ENCODE peak calls at places on chromosomes 4 and X, in seven cellular contexts. B is OCI-LY7; H is GM03348; R is stimulated activated CD4-positive, alpha-beta T cell treated with anti-CD3 and anti-CD28 coated beads, Interleukin-15, amount 100 ng/mL, for 1 hour; M is globus pallidus; L is effector memory CD4-positive, alpha-beta T cell; N is foreskin fibroblast. C is an unnamed sample.

GRCh38 chr4:158161561-158162354 is 11.1 kb downstream of the GASK1B start:
- DNase-seq in B (no peak), H (peak; percentile 50), R (no peak), M (no peak), L (no peak), N (peak; percentile 92), C (no peak)

GRCh38 chrX:8879750-8880149 is 78.6 kb upstream of the FAM9A start:
- DNase-seq in B (peak; percentile 14), H (peak; percentile 13), R (no peak), M (no peak), L (peak; percentile 1), N (peak; percentile 27), C (no peak)

GRCh38 chr4:10977534-10977933 is 293.0 kb upstream of the CLNK start:
- DNase-seq in B (peak; percentile 40), H (no peak), R (no peak), M (no peak), L (no peak), N (no peak), C (no peak)

GRCh38 chr4:147244786-147245185 is 236.1 kb upstream of the EDNRA start:
- DNase-seq in B (no peak), H (no peak), R (no peak), M (no peak), L (no peak), N (no peak), C (no peak)

GRCh38 chr4:113901994-113902787 is 77.3 kb downstream of the ARSJ start:
- DNase-seq in B (no peak), H (no peak), R (peak; percentile 29), M (no peak), L (peak; percentile 60), N (no peak), C (no peak)

GRCh38 chr4:184911310-184911709 is 85.5 kb upstream of the ACSL1 start:
- DNase-seq in B (no peak), H (no peak), R (no peak), M (no peak), L (no peak), N (peak; percentile 20), C (no peak)

GRCh38 chr4:152953514-152953913 is 17.4 kb downstream of the FHDC1 start:
- DNase-seq in B (no peak), H (no peak), R (no peak), M (no peak), L (no peak), N (no peak), C (no peak)

GRCh38 chr4:47065099-47065498 is 33.7 kb downstream of the GABRB1 start:
- DNase-seq in B (no peak), H (no peak), R (no peak), M (peak; percentile 75), L (no peak), N (no peak), C (no peak)

GRCh38 chr4:147643616-147644015 is 26.4 kb downstream of the TMEM184C start:
- DNase-seq in B (no peak), H (no peak), R (no peak), M (no peak), L (no peak), N (no peak), C (no peak)

GRCh38 chr4:181822005-181822375 is 421.2 kb upstream of the TENM3 start:
- DNase-seq in B (no peak), H (no peak), R (no peak), M (no peak), L (no peak), N (no peak), C (no peak)

GRCh38 chrX:29858714-29859113 is 356.6 kb upstream of the MAGEB2 start:
- DNase-seq in B (no peak), H (peak; percentile 14), R (no peak), M (no peak), L (no peak), N (peak; percentile 60), C (no peak)

GRCh38 chr4:76233967-76234678 is 17.4 kb upstream of the FAM47E start:
- DNase-seq in B (no peak), H (no peak), R (no peak), M (no peak), L (no peak), N (no peak), C (no peak)

GRCh38 chr4:185318679-185319078 is 77.0 kb downstream of the LRP2BP start:
- DNase-seq in B (no peak), H (no peak), R (no peak), M (no peak), L (no peak), N (peak; percentile 33), C (no peak)

GRCh38 chr4:147456706-147457105 is 24.2 kb upstream of the EDNRA start:
- DNase-seq in B (no peak), H (no peak), R (no peak), M (no peak), L (no peak), N (peak; percentile 15), C (no peak)

GRCh38 chr4:89486673-89487072 is 179.1 kb upstream of the GPRIN3 start:
- DNase-seq in B (no peak), H (no peak), R (no peak), M (no peak), L (no peak), N (no peak), C (no peak)

GRCh38 chrX:104370089-104370488 is 115.4 kb upstream of the ESX1 start:
- DNase-seq in B (no peak), H (no peak), R (no peak), M (peak; percentile 7), L (no peak), N (peak; percentile 2), C (no peak)

GRCh38 chr4:69896530-69897116 is 34.2 kb upstream of the CSN1S1 start:
- DNase-seq in B (no peak), H (peak; percentile 5), R (no peak), M (no peak), L (no peak), N (peak; percentile 1), C (no peak)

GRCh38 chr4:131316086-131316485 is 1833.0 kb upstream of the PCDH10 start:
- DNase-seq in B (no peak), H (no peak), R (no peak), M (no peak), L (no peak), N (no peak), C (no peak)